ENCODE peak calls at places on chromosome 22, in four cellular contexts. L, N, K and V are unnamed samples.
A peak's percentile ranks its signal among the peaks of the same experiment; 100 is the strongest.

GRCh38 chr22:41902016-41902415 is 12.9 kb downstream of the SHISA8 start:
- DNase-seq in K (no peak), N (no peak), L (no peak), V (no peak)

GRCh38 chr22:50714150-50714549 is 23.9 kb upstream of the ACR start:
- DNase-seq in N (no peak), K (no peak), L (no peak), V (no peak)

GRCh38 chr22:29625090-29625825 is 21.8 kb downstream of the NF2 start:
- DNase-seq in K (no peak), N (peak; percentile 44), L (peak; percentile 38), V (peak; percentile 59)

GRCh38 chr22:38471237-38471636 is 3.3 kb downstream of the KDELR3 start:
- DNase-seq in N (no peak), L (no peak), K (no peak), V (no peak)

GRCh38 chr22:22938672-22939536 is 51.3 kb downstream of the IGLL5 start:
- DNase-seq in K (no peak), L (no peak), N (no peak), V (no peak)

GRCh38 chr22:50308597-50308935 is 1.1 kb upstream of the PLXNB2 start:
- DNase-seq in K (no peak), N (peak; percentile 72), L (no peak), V (no peak)

GRCh38 chr22:30265851-30266444 is 703 bp downstream of the OSM start:
- DNase-seq in L (no peak), N (peak; percentile 52), K (no peak), V (no peak)

GRCh38 chr22:41508770-41509170 is 35.5 kb downstream of the POLR3H start:
- DNase-seq in N (no peak), L (no peak), K (no peak), V (no peak)

GRCh38 chr22:46072030-46072881 is 78.1 kb upstream of the PPARA start:
- DNase-seq in N (peak; percentile 73), L (no peak), K (no peak), V (peak; percentile 60)

GRCh38 chr22:26041931-26042330 is 127.3 kb upstream of the SEZ6L start:
- DNase-seq in N (no peak), K (no peak), L (no peak), V (no peak)

GRCh38 chr22:39559456-39560105 is 11.0 kb upstream of the CACNA1I start:
- DNase-seq in L (no peak), K (no peak), N (no peak), V (peak; percentile 65)
- TF ChIP-seq CTCF in L (peak; percentile 35), K (peak; percentile 43), N (peak; percentile 17), V (peak; percentile 78)

GRCh38 chr22:47795477-47796127 is 1033.2 kb downstream of the TBC1D22A start:
- DNase-seq in N (no peak), L (no peak), K (no peak), V (no peak)
- TF ChIP-seq CTCF in N (no peak), L (no peak), K (no peak), V (no peak)

GRCh38 chr22:20175597-20175900 is 24.7 kb upstream of the CCDC188 start:
- DNase-seq in L (peak; percentile 30), K (no peak), N (no peak), V (no peak)
- TF ChIP-seq CTCF in L (peak; percentile 27), K (no peak), N (no peak), V (no peak)

DNA sequence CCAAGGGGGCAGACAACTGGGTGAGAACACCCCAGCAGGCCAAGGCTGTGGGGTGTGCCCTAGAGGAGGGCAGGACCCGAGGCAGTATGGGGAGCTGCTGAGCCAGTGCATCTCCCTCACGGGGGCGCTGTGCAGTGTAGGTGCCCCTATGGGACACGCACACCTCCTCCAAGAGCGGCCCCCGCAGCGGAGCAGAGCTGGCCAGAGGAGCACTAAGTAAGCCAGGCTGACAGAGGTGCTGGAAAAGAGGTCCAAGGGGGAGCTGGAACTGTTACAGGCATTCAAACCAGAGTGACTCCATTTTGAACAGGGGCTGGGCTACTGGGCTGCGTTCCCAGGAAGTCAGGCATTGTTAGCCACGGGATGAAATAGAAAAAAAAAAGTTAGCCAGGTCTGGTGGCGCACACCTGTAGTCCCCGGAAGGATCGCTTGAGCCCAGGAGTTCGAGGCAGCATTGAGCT is 41.8 kb downstream of the TST start:
- DNase-seq in N (peak; percentile 77), L (no peak), K (no peak), V (peak; percentile 74)
- TF ChIP-seq CTCF in N (peak; percentile 28), L (peak; percentile 32), K (peak; percentile 37), V (no peak)